ENCODE peak calls at places on chromosomes 11 and 22, in seven cellular contexts. U is HEK293T; P is A549; E is T-helper 17 cell; M is stimulated activated CD4-positive, alpha-beta T cell treated with anti-CD3 and anti-CD28 coated beads, Interleukin-1b, Interleukin-23, amount 100 ng/mL, for 24 hours; S is activated T-helper 1 cell treated with anti-CD3 and anti-CD28 coated beads, Interleukin-12 subunit alpha, Interleukin-12 subunit beta, Interleukin-2, Interleukin-4 antibody, amounts not matched to agents 30 ng/mL and 10 ng/mL and 1 ng/mL, durations not matched to agents 14 hours and 24 hours and 36 hours; W is bronchial epithelial cell. Z is an unnamed sample.

GRCh38 chr11:18285841-18286240 is 19.8 kb downstream of the SAA1 start:
- DNase-seq in P (no peak), W (no peak), S (no peak), M (no peak), U (no peak), E (no peak), Z (no peak)

GRCh38 chr22:38120359-38121110 is 10.1 kb upstream of the BAIAP2L2 start:
- DNase-seq in W (peak; percentile 29), U (no peak), E (no peak), P (no peak), S (no peak), M (no peak), Z (no peak)

GRCh38 chr11:35030716-35031213 is 108.2 kb upstream of the CD44 start:
- DNase-seq in P (peak; percentile 77), E (no peak), U (peak; percentile 12), S (no peak), W (peak; percentile 98), M (no peak), Z (peak; percentile 21)

GRCh38 chr11:47440054-47440476 is 8.9 kb downstream of the RAPSN start:
- DNase-seq in P (no peak), M (no peak), E (no peak), S (no peak), W (no peak), U (no peak), Z (no peak)

GRCh38 chr11:72257551-72257950 is 13.6 kb upstream of the PHOX2A start:
- DNase-seq in S (no peak), U (no peak), E (no peak), M (no peak), P (no peak), W (no peak), Z (no peak)

GRCh38 chr11:4577761-4578160 is 3.8 kb upstream of the OR52I2 start:
- DNase-seq in E (no peak), W (peak; percentile 14), S (no peak), M (no peak), P (no peak), U (no peak), Z (no peak)

GRCh38 chr11:129896062-129896461 is 684 bp upstream of the NFRKB start:
- DNase-seq in U (no peak), E (no peak), W (no peak), P (peak; percentile 8), M (no peak), S (no peak), Z (no peak)

GRCh38 chr11:118930152-118930712 is 4.5 kb upstream of the BCL9L start:
- DNase-seq in E (peak; percentile 82), W (peak; percentile 88), M (no peak), U (peak; percentile 80), S (peak; percentile 78), P (no peak), Z (peak; percentile 54)

GRCh38 chr22:28925916-28926315 is 42.5 kb downstream of the ZNRF3 start:
- DNase-seq in M (no peak), S (no peak), U (no peak), W (no peak), P (no peak), E (no peak), Z (no peak)

GRCh38 chr11:76788661-76789442 is 5.7 kb downstream of the TSKU start:
- DNase-seq in U (no peak), S (no peak), M (no peak), P (no peak), W (peak; percentile 92), E (no peak), Z (no peak)

GRCh38 chr22:46528121-46528610 is 9.3 kb downstream of the CELSR1 start:
- DNase-seq in P (peak; percentile 84), M (no peak), U (no peak), W (peak; percentile 99), S (no peak), E (no peak), Z (no peak)

GRCh38 chr22:50208939-50209892 is 8.4 kb downstream of the SELENOO start:
- DNase-seq in S (no peak), P (no peak), M (no peak), U (no peak), E (no peak), W (no peak), Z (no peak)

GRCh38 chr11:69307421-69307820 is 13.5 kb downstream of the MYEOV start:
- DNase-seq in P (no peak), S (no peak), E (no peak), M (no peak), W (no peak), U (no peak), Z (no peak)

GRCh38 chr11:113057038-113057437 is 95.8 kb downstream of the NCAM1 start:
- DNase-seq in E (no peak), M (no peak), P (no peak), W (no peak), U (no peak), S (no peak), Z (no peak)

GRCh38 chr11:88375927-88376470 is 38.5 kb upstream of the CTSC start:
- DNase-seq in S (no peak), M (no peak), P (no peak), E (no peak), U (no peak), W (no peak), Z (no peak)

GRCh38 chr11:94417386-94417987 is 16.3 kb upstream of the GPR83 start:
- DNase-seq in P (no peak), S (no peak), M (no peak), U (no peak), W (peak; percentile 34), E (no peak), Z (peak; percentile 1)

GRCh38 chr22:27045103-27045940 is 387.9 kb downstream of the MIAT start:
- DNase-seq in S (no peak), W (peak; percentile 52), U (no peak), E (no peak), P (peak; percentile 23), M (no peak), Z (no peak)

GRCh38 chr22:49564666-49565515 is 262.8 kb downstream of the BRD1 start:
- DNase-seq in S (no peak), P (no peak), M (no peak), W (no peak), E (no peak), U (no peak), Z (no peak)

GRCh38 chr11:33280402-33280801 is 23.2 kb downstream of the HIPK3 start:
- DNase-seq in P (no peak), E (no peak), S (no peak), W (no peak), M (no peak), U (no peak), Z (no peak)

GRCh38 chr22:46507451-46508390 is 29.7 kb downstream of the CELSR1 start:
- DNase-seq in M (no peak), S (no peak), U (no peak), W (no peak), E (no peak), P (no peak), Z (no peak)

GRCh38 chr11:73869234-73869949 is 7.3 kb downstream of the COA4 start:
- DNase-seq in U (no peak), W (no peak), E (no peak), P (no peak), S (no peak), M (no peak), Z (no peak)

GRCh38 chr11:92425127-92425526 is 200.5 kb downstream of the FAT3 start:
- DNase-seq in P (no peak), E (no peak), U (no peak), S (no peak), M (no peak), W (no peak), Z (no peak)

GRCh38 chr11:58594826-58595225 is 16.0 kb downstream of the ZFP91 start:
- DNase-seq in S (no peak), E (no peak), U (no peak), W (no peak), M (no peak), P (no peak), Z (no peak)

GRCh38 chr11:68928481-68928880 is 24.8 kb downstream of the IGHMBP2 start:
- DNase-seq in M (no peak), S (no peak), E (no peak), W (no peak), P (no peak), U (no peak), Z (no peak)

GRCh38 chr22:48943567-48944432 is 883.9 kb downstream of the BRD1 start:
- DNase-seq in E (no peak), P (peak; percentile 25), M (no peak), W (no peak), S (no peak), U (peak; percentile 31), Z (no peak)

GRCh38 chr11:2567026-2567671 is 122.3 kb downstream of the KCNQ1 start:
- DNase-seq in S (no peak), U (no peak), E (no peak), P (no peak), M (no peak), W (no peak), Z (no peak)

GRCh38 chr11:125381499-125381898 is 114.6 kb downstream of the FEZ1 start:
- DNase-seq in U (no peak), M (no peak), P (no peak), E (no peak), W (no peak), S (no peak), Z (no peak)

GRCh38 chr22:33806191-33806590 is 114.1 kb downstream of the LARGE1 start:
- DNase-seq in M (no peak), S (no peak), W (no peak), E (no peak), U (no peak), P (no peak), Z (no peak)

GRCh38 chr11:76620471-76620870 is 50.1 kb downstream of the LRRC32 start:
- DNase-seq in S (no peak), P (no peak), W (peak; percentile 20), E (no peak), U (no peak), M (no peak), Z (no peak)

GRCh38 chr11:17810736-17811135 is 76.2 kb downstream of the KCNC1 start:
- DNase-seq in W (no peak), U (no peak), E (no peak), S (no peak), M (no peak), P (no peak), Z (no peak)

GRCh38 chr11:65459552-65459951 is 37.0 kb downstream of the NEAT1 start:
- DNase-seq in W (no peak), E (no peak), U (no peak), M (no peak), S (no peak), P (no peak), Z (no peak)

GRCh38 chr11:16028406-16028805 is 327.9 kb downstream of the SOX6 start:
- DNase-seq in W (no peak), E (no peak), P (no peak), U (no peak), S (no peak), M (no peak), Z (no peak)

GRCh38 chr11:101341578-101341977 is 212.0 kb upstream of the PGR start:
- DNase-seq in E (no peak), M (no peak), W (no peak), P (no peak), U (no peak), S (no peak), Z (no peak)

GRCh38 chr11:74434528-74434927 is 32.8 kb downstream of the KCNE3 start:
- DNase-seq in P (no peak), W (no peak), S (no peak), M (no peak), E (no peak), U (no peak), Z (no peak)

GRCh38 chr22:24512043-24512442 is 16.9 kb downstream of the UPB1 start:
- DNase-seq in E (no peak), W (no peak), U (no peak), M (no peak), S (no peak), P (no peak), Z (peak; percentile 21)

GRCh38 chr11:118263694-118264567 is at the start of gene MPZL2:
- DNase-seq in U (no peak), P (no peak), S (no peak), M (no peak), E (no peak), W (peak; percentile 98), Z (no peak)